ENCODE peak calls at places on chromosomes 13 and 19, in seven cellular contexts. G is SJSA1, F is breast epithelium, Z is mesenchymal stem cell, H is pancreas, Q is transverse colon, L is IMR-90. W is an unnamed sample.
A peak's percentile ranks its signal among the peaks of the same experiment; 100 is the strongest.

GRCh38 chr19:41323023-41323422 is 13.1 kb downstream of the CCDC97 start:
- DNase-seq in Z (peak; percentile 99), H (no peak), F (no peak), G (peak; percentile 74), Q (no peak), L (peak; percentile 92), W (no peak)

GRCh38 chr19:49506575-49507105 is 5.8 kb upstream of the FCGRT start:
- DNase-seq in G (no peak), Q (peak; percentile 83), Z (peak; percentile 51), F (no peak), H (peak; percentile 78), L (no peak), W (peak; percentile 72)

GRCh38 chr13:19959141-19959830 is 759 bp downstream of the ZMYM2 start:
- DNase-seq in L (peak; percentile 39), H (peak; percentile 73), G (peak; percentile 58), Q (peak; percentile 61), F (peak; percentile 64), Z (peak; percentile 71), W (peak; percentile 64)

GRCh38 chr19:17405250-17406038 is at the start of gene BST2:
- DNase-seq in F (no peak), H (peak; percentile 68), Z (peak; percentile 90), L (peak; percentile 37), Q (peak; percentile 51), G (no peak), W (peak; percentile 43)

GRCh38 chr13:99800951-99801350 is 170.6 kb downstream of the ZIC5 start:
- DNase-seq in Z (no peak), L (no peak), H (no peak), Q (no peak), G (peak; percentile 43), F (no peak), W (no peak)

GRCh38 chr19:2035590-2035991 is 15.5 kb downstream of the MKNK2 start:
- DNase-seq in L (no peak), G (no peak), Z (no peak), H (peak; percentile 51), F (no peak), Q (no peak), W (no peak)

GRCh38 chr13:20206836-20207235 is 14.1 kb upstream of the GJB2 start:
- DNase-seq in G (no peak), Z (no peak), L (no peak), Q (no peak), F (no peak), H (no peak), W (no peak)

GRCh38 chr13:105428816-105429215 is 1106.6 kb downstream of the EFNB2 start:
- DNase-seq in H (no peak), L (peak; percentile 66), Z (no peak), G (no peak), Q (no peak), F (no peak), W (no peak)

GRCh38 chr13:70188567-70188966 is 80.3 kb upstream of the KLHL1 start:
- DNase-seq in L (no peak), H (no peak), Z (no peak), F (no peak), G (no peak), Q (no peak), W (no peak)

GRCh38 chr19:4744451-4745170 is 21.0 kb upstream of the DPP9 start:
- DNase-seq in L (peak; percentile 95), Z (peak; percentile 76), F (no peak), H (no peak), Q (no peak), G (no peak), W (no peak)

GRCh38 chr13:40192516-40193257 is 473.8 kb downstream of the FOXO1 start:
- DNase-seq in Q (no peak), H (no peak), L (no peak), G (no peak), F (no peak), Z (no peak), W (no peak)

GRCh38 chr13:113489549-113490495 is 689 bp downstream of the DCUN1D2 start:
- DNase-seq in G (no peak), H (no peak), F (no peak), Z (peak; percentile 66), L (peak; percentile 41), Q (peak; percentile 39), W (peak; percentile 37)

GRCh38 chr13:29707876-29708543 is 112.5 kb upstream of the SLC7A1 start:
- DNase-seq in G (peak; percentile 63), Z (peak; percentile 51), H (peak; percentile 53), Q (peak; percentile 48), L (peak; percentile 41), F (no peak), W (no peak)

GRCh38 chr13:112883241-112883945 is 85.6 kb upstream of the MCF2L start:
- DNase-seq in Z (no peak), G (no peak), L (no peak), F (no peak), Q (no peak), H (no peak), W (no peak)

GRCh38 chr19:50046649-50047503 is 21.1 kb downstream of the ZNF473 start:
- DNase-seq in L (peak; percentile 18), G (no peak), H (peak; percentile 80), Q (peak; percentile 50), Z (no peak), F (no peak), W (peak; percentile 62)

GRCh38 chr19:39907213-39907612 is 27.2 kb downstream of the FCGBP start:
- DNase-seq in G (no peak), F (no peak), H (no peak), Q (no peak), Z (no peak), L (no peak), W (no peak)

GRCh38 chr19:15101479-15102082 is 5.6 kb upstream of the SYDE1 start:
- DNase-seq in F (no peak), G (no peak), L (peak; percentile 56), Z (peak; percentile 63), Q (peak; percentile 52), H (no peak), W (no peak)

GRCh38 chr13:25840931-25841330 is 210.9 kb downstream of the SHISA2 start:
- DNase-seq in L (no peak), Q (no peak), Z (no peak), F (no peak), G (no peak), H (no peak), W (no peak)
- H3K27ac ChIP-seq in L (no peak overlapping the region), Q (no peak overlapping the region), Z (no peak overlapping the region), F (no peak overlapping the region), G (no peak overlapping the region), H (no peak overlapping the region), W (no peak overlapping the region)

DNA sequence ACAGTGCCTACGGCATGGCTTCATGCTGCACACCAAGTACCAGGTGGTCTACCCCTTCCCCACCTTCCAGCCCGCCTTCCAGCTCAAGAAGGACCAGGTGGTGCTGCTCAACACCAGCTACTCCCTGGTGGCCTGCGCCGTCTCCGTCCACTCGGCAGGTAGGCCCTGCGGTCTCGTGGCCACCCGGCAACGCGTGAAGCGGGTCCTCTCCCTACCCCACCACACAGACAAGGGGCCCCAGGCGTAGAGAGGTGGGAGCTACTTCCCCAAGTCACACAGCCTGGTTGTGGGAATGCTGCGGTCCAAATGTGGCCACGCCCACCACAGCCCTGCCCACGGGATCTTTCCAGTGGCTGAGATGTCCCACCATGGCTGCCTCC is 4.0 kb downstream of the DCAF15 start:
- DNase-seq in H (no peak), G (no peak), Z (no peak), L (no peak), Q (no peak), F (no peak), W (no peak)
- H3K36me3 ChIP-seq in H (peaks cover 5% of the 10 kb centered on the region), G (peaks cover 73% of the 10 kb centered on the region), Z (peaks cover 71% of the 10 kb centered on the region), L (peaks cover 50% of the 10 kb centered on the region), Q (no peaks in the 10 kb centered on the region), F (peaks cover 3% of the 10 kb centered on the region), W (peaks cover 5% of the 10 kb centered on the region)

DNA sequence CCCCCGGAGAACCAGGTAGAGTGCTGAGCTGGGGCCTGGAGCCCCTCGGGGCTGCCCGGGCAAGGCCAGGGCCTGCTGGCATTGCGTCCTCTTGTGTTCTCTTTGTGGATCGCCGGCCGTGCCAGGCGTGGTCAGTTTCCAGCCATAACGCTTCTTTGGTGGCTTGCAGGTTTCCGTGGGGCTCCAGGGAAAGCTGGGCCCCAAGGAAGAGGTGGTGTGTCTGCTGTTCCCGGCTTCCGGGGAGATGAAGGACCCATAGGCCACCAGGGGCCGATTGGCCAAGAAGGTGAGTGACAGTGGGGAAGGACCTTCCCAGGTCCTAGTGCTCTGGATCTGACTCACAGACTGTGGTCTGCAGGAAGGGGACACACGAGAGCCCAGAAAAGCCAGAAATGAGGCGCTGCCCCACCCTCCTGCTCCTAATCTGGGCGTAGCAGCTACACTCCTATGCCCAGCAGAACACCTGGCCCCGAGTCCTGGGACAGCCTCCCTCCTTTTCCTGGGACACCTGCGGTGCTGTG is 57.5 kb downstream of the RAB20 start:
- DNase-seq in F (no peak), Z (no peak), H (peak; percentile 19), Q (peak; percentile 52), L (no peak), G (no peak), W (no peak)
- H3K27ac ChIP-seq in F (no peak overlapping the region), Z (peak overlapping the region; percentile 62), H (no peak overlapping the region), Q (peak overlapping the region; percentile 35), L (no peak overlapping the region), G (peak overlapping the region; percentile 78), W (peak overlapping the region; percentile 39)

GRCh38 chr13:97360610-97361009 is 73.4 kb upstream of the RAP2A start:
- DNase-seq in F (no peak), Q (no peak), H (no peak), Z (no peak), L (no peak), G (no peak), W (no peak)
- H3K36me3 ChIP-seq in F (peaks cover 6% of the 10 kb centered on the region), Q (no peaks in the 10 kb centered on the region), H (no peaks in the 10 kb centered on the region), Z (peaks cover 13% of the 10 kb centered on the region), L (peaks cover 19% of the 10 kb centered on the region), G (peaks cover 34% of the 10 kb centered on the region), W (peaks cover 2% of the 10 kb centered on the region)

GRCh38 chr13:67372868-67373464 is 142.8 kb upstream of the PCDH9 start:
- DNase-seq in Z (no peak), F (no peak), Q (no peak), G (no peak), L (no peak), H (no peak), W (no peak)
- H3K27ac ChIP-seq in Z (no peak overlapping the region), F (no peak overlapping the region), Q (no peak overlapping the region), G (no peak overlapping the region), L (no peak overlapping the region), H (no peak overlapping the region), W (no peak overlapping the region)

GRCh38 chr19:35841961-35842595 is 10.2 kb downstream of the NPHS1 start:
- DNase-seq in G (no peak), H (peak; percentile 12), F (no peak), Q (no peak), Z (no peak), L (no peak), W (no peak)
- H3K36me3 ChIP-seq in G (no peaks in the 10 kb centered on the region), H (no peaks in the 10 kb centered on the region), F (no peaks in the 10 kb centered on the region), Q (no peaks in the 10 kb centered on the region), Z (no peaks in the 10 kb centered on the region), L (no peaks in the 10 kb centered on the region), W (no peaks in the 10 kb centered on the region)

DNA sequence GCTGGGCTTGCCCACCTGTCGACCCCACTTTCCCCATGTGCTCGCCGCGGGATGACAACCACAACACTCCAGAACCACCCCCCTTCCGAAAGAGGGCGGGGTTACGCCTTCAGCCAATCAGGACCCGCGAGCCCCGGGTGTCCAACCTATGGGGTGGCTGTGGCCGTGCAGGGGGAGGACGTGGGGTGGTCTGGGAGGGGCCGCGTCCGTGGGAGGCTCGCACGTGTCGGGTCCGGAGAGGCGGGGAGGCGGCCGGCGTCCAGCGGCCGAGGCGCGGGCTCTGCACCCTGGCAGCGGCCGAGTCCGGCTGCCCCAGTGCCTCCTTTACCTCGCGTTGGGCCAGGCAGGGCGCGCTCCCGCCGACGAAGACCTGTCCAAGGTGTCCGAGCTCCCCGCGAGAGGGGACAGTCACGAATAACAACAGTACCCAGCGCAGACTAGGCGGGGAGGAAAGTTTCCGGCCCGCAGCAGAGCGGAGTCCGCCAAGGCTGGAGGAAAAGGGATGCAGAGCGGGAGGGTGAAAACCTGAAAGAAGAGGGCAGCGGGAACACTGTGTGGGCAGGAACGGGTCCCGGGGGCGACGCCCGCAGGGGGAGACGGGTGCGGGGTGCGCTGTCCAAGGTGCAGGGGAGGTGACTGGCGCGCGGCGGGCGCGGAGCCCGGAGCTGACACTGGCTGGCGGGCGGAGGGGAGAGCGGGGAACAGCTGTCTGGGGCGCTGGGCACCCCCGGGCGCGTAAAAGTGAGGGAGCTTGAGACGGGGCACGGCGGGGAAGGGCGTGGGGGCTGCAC is 896 bp downstream of the ENOX1 start:
- DNase-seq in G (peak; percentile 61), L (peak; percentile 63), H (peak; percentile 77), Q (peak; percentile 69), F (peak; percentile 68), Z (peak; percentile 81), W (peak; percentile 66)
- H3K27ac ChIP-seq in G (no peak overlapping the region), L (no peak overlapping the region), H (peak overlapping the region; percentile 25), Q (peak overlapping the region; percentile 92), F (peak overlapping the region; percentile 36), Z (no peak overlapping the region), W (peak overlapping the region; percentile 82)